ENCODE peak calls at places on chromosome 10, in six cellular contexts. Z is RPMI8226, X is astrocyte, K is upper lobe of right lung, A is mesendoderm, C is activated T-cell treated with anti-CD3 and anti-CD28 coated beads for 1 hour. E is an unnamed sample.

GRCh38 chr10:72276013-72276387 is 2.3 kb downstream of the DDIT4 start:
- DNase-seq in Z (peak; percentile 61), X (no peak), K (no peak), A (no peak), C (no peak), E (no peak)

GRCh38 chr10:80278480-80278879 is 11.0 kb downstream of the MAT1A start:
- DNase-seq in Z (no peak), X (no peak), K (no peak), A (no peak), C (no peak), E (no peak)

GRCh38 chr10:96664563-96664962 is 55.8 kb downstream of the PIK3AP1 start:
- DNase-seq in Z (no peak), X (no peak), K (no peak), A (no peak), C (no peak), E (no peak)

GRCh38 chr10:28871677-28872076 is 194.4 kb downstream of the BAMBI start:
- DNase-seq in Z (no peak), X (no peak), K (no peak), A (no peak), C (no peak), E (no peak)

GRCh38 chr10:110772454-110773025 is 99.2 kb upstream of the PDCD4 start:
- DNase-seq in Z (no peak), X (no peak), K (no peak), A (no peak), C (no peak), E (no peak)

GRCh38 chr10:68202965-68203358 is 29.0 kb downstream of the ATOH7 start:
- DNase-seq in Z (no peak), X (peak; percentile 72), K (no peak), A (no peak), C (no peak), E (no peak)

GRCh38 chr10:132987671-132988571 is 45.6 kb upstream of the CFAP46 start:
- DNase-seq in Z (peak; percentile 4), X (peak; percentile 89), K (peak; percentile 43), A (no peak), C (no peak), E (no peak)

GRCh38 chr10:71611131-71611530 is 108.4 kb downstream of the C10orf105 start:
- DNase-seq in Z (no peak), X (no peak), K (no peak), A (no peak), C (no peak), E (no peak)

GRCh38 chr10:13016413-13016812 is 14.9 kb upstream of the CCDC3 start:
- DNase-seq in Z (no peak), X (peak; percentile 36), K (no peak), A (no peak), C (no peak), E (no peak)